ENCODE peak calls at places on chromosomes 11 and 22, in eight cellular contexts. One of them, this sample, is unnamed.

GRCh38 chr11:128153697-128154048 is 433.7 kb downstream of the ETS1 start:
- DNase-seq in SK-N-SH: no peak
- DNase-seq in A549: no peak
- DNase-seq in H1: no peak
- DNase-seq in HepG2: no peak
- DNase-seq in GM12878: no peak
- DNase-seq in HCT116: no peak
- DNase-seq in endothelial cell of umbilical vein: peak
- DNase-seq in this sample: no peak

GRCh38 chr11:34243620-34244493 is 114.0 kb downstream of the ABTB2 start:
- DNase-seq in H1: no peak
- DNase-seq in HCT116: peak
- DNase-seq in GM12878: peak
- DNase-seq in HepG2: no peak
- DNase-seq in endothelial cell of umbilical vein: no peak
- DNase-seq in A549: peak
- DNase-seq in SK-N-SH: no peak
- DNase-seq in this sample: no peak

GRCh38 chr22:47144791-47145425 is 382.5 kb downstream of the TBC1D22A start:
- DNase-seq in HCT116: no peak
- DNase-seq in H1: no peak
- DNase-seq in HepG2: no peak
- DNase-seq in endothelial cell of umbilical vein: no peak
- DNase-seq in A549: no peak
- DNase-seq in GM12878: no peak
- DNase-seq in SK-N-SH: no peak
- DNase-seq in this sample: no peak

GRCh38 chr11:76380161-76380976 is 563 bp downstream of the THAP12 start:
- DNase-seq in GM12878: no peak
- DNase-seq in H1: peak
- DNase-seq in HepG2: no peak
- DNase-seq in HCT116: no peak
- DNase-seq in endothelial cell of umbilical vein: peak
- DNase-seq in SK-N-SH: peak
- DNase-seq in A549: peak
- DNase-seq in this sample: peak

GRCh38 chr22:29503811-29504372 is 23.9 kb downstream of the NEFH start:
- DNase-seq in endothelial cell of umbilical vein: no peak
- DNase-seq in A549: peak
- DNase-seq in SK-N-SH: no peak
- DNase-seq in H1: no peak
- DNase-seq in HepG2: no peak
- DNase-seq in HCT116: no peak
- DNase-seq in GM12878: no peak
- DNase-seq in this sample: peak

GRCh38 chr11:67118059-67118766 is 850 bp upstream of the KDM2A start:
- DNase-seq in HepG2: no peak
- DNase-seq in GM12878: no peak
- DNase-seq in A549: peak
- DNase-seq in SK-N-SH: peak
- DNase-seq in endothelial cell of umbilical vein: peak
- DNase-seq in H1: peak
- DNase-seq in HCT116: no peak
- DNase-seq in this sample: no peak

GRCh38 chr22:48663297-48663696 is 1164.4 kb downstream of the BRD1 start:
- DNase-seq in A549: peak
- DNase-seq in HepG2: peak
- DNase-seq in GM12878: no peak
- DNase-seq in H1: no peak
- DNase-seq in endothelial cell of umbilical vein: no peak
- DNase-seq in SK-N-SH: no peak
- DNase-seq in HCT116: peak
- DNase-seq in this sample: peak

GRCh38 chr22:17915676-17916075 is 108.7 kb downstream of the MICAL3 start:
- DNase-seq in GM12878: no peak
- DNase-seq in endothelial cell of umbilical vein: no peak
- DNase-seq in SK-N-SH: no peak
- DNase-seq in A549: no peak
- DNase-seq in HepG2: no peak
- DNase-seq in H1: no peak
- DNase-seq in HCT116: no peak
- DNase-seq in this sample: no peak

GRCh38 chr11:131624526-131624925 is 254.1 kb downstream of the NTM start:
- DNase-seq in HepG2: no peak
- DNase-seq in GM12878: no peak
- DNase-seq in A549: no peak
- DNase-seq in endothelial cell of umbilical vein: no peak
- DNase-seq in HCT116: no peak
- DNase-seq in H1: no peak
- DNase-seq in SK-N-SH: no peak
- DNase-seq in this sample: no peak

GRCh38 chr22:24542641-24543040 is 12.3 kb downstream of the GUCD1 start:
- DNase-seq in H1: no peak
- DNase-seq in SK-N-SH: no peak
- DNase-seq in endothelial cell of umbilical vein: no peak
- DNase-seq in GM12878: no peak
- DNase-seq in HepG2: no peak
- DNase-seq in A549: no peak
- DNase-seq in HCT116: no peak
- DNase-seq in this sample: no peak

GRCh38 chr22:36981247-36981775 is 37.9 kb downstream of the TST start:
- DNase-seq in GM12878: no peak
- DNase-seq in H1: no peak
- DNase-seq in HCT116: no peak
- DNase-seq in HepG2: no peak
- DNase-seq in SK-N-SH: no peak
- DNase-seq in A549: no peak
- DNase-seq in endothelial cell of umbilical vein: no peak
- DNase-seq in this sample: no peak

GRCh38 chr11:9972917-9973504 is 309.1 kb downstream of the SWAP70 start:
- DNase-seq in GM12878: no peak
- DNase-seq in SK-N-SH: peak
- DNase-seq in endothelial cell of umbilical vein: peak
- DNase-seq in HCT116: peak
- DNase-seq in A549: peak
- DNase-seq in H1: no peak
- DNase-seq in HepG2: peak
- DNase-seq in this sample: peak

GRCh38 chr11:12556155-12556554 is 118.1 kb upstream of the TEAD1 start:
- DNase-seq in HCT116: no peak
- DNase-seq in A549: peak
- DNase-seq in SK-N-SH: no peak
- DNase-seq in H1: peak
- DNase-seq in HepG2: no peak
- DNase-seq in GM12878: no peak
- DNase-seq in endothelial cell of umbilical vein: no peak
- DNase-seq in this sample: no peak

GRCh38 chr22:42905217-42905616 is 48.1 kb upstream of the ARFGAP3 start:
- DNase-seq in GM12878: no peak
- DNase-seq in SK-N-SH: no peak
- DNase-seq in H1: no peak
- DNase-seq in HepG2: no peak
- DNase-seq in endothelial cell of umbilical vein: peak
- DNase-seq in HCT116: no peak
- DNase-seq in A549: no peak
- DNase-seq in this sample: no peak

GRCh38 chr11:60658409-60658808 is 41.0 kb upstream of the MS4A8 start:
- DNase-seq in SK-N-SH: no peak
- DNase-seq in HepG2: peak
- DNase-seq in GM12878: no peak
- DNase-seq in HCT116: no peak
- DNase-seq in A549: peak
- DNase-seq in H1: no peak
- DNase-seq in endothelial cell of umbilical vein: no peak
- DNase-seq in this sample: no peak

GRCh38 chr11:117026593-117027330 is 71.5 kb downstream of the SIK3 start:
- DNase-seq in endothelial cell of umbilical vein: no peak
- DNase-seq in SK-N-SH: no peak
- DNase-seq in A549: no peak
- DNase-seq in HCT116: peak
- DNase-seq in H1: no peak
- DNase-seq in HepG2: no peak
- DNase-seq in GM12878: no peak
- DNase-seq in this sample: peak

GRCh38 chr11:43944761-43945311 is 2.4 kb downstream of the C11orf96 start:
- DNase-seq in A549: peak
- DNase-seq in endothelial cell of umbilical vein: peak
- DNase-seq in HepG2: peak
- DNase-seq in HCT116: no peak
- DNase-seq in H1: peak
- DNase-seq in SK-N-SH: peak
- DNase-seq in GM12878: no peak
- DNase-seq in this sample: peak

GRCh38 chr11:43943357-43943930 is 1.0 kb downstream of the C11orf96 start:
- DNase-seq in HCT116: no peak
- DNase-seq in SK-N-SH: no peak
- DNase-seq in HepG2: no peak
- DNase-seq in GM12878: no peak
- DNase-seq in H1: no peak
- DNase-seq in endothelial cell of umbilical vein: peak
- DNase-seq in A549: no peak
- DNase-seq in this sample: peak

GRCh38 chr11:43942651-43943356 is 367 bp downstream of the C11orf96 start:
- DNase-seq in HCT116: no peak
- DNase-seq in H1: peak
- DNase-seq in A549: peak
- DNase-seq in GM12878: no peak
- DNase-seq in SK-N-SH: peak
- DNase-seq in endothelial cell of umbilical vein: peak
- DNase-seq in HepG2: no peak
- DNase-seq in this sample: peak

GRCh38 chr11:43943931-43944751 is 1.7 kb downstream of the C11orf96 start:
- DNase-seq in HepG2: no peak
- DNase-seq in GM12878: no peak
- DNase-seq in SK-N-SH: no peak
- DNase-seq in H1: peak
- DNase-seq in endothelial cell of umbilical vein: peak
- DNase-seq in HCT116: no peak
- DNase-seq in A549: no peak
- DNase-seq in this sample: no peak

GRCh38 chr11:43941257-43941879 is 1.1 kb upstream of the C11orf96 start:
- DNase-seq in GM12878: no peak
- DNase-seq in HepG2: no peak
- DNase-seq in SK-N-SH: peak
- DNase-seq in H1: no peak
- DNase-seq in endothelial cell of umbilical vein: no peak
- DNase-seq in HCT116: no peak
- DNase-seq in A549: no peak
- DNase-seq in this sample: no peak
- H3K4me3 ChIP-seq in GM12878: no peak
- H3K4me3 ChIP-seq in HepG2: no peak
- H3K4me3 ChIP-seq in SK-N-SH: peak
- H3K4me3 ChIP-seq in H1: peak
- H3K4me3 ChIP-seq in endothelial cell of umbilical vein: no peak
- H3K4me3 ChIP-seq in HCT116: no peak
- H3K4me3 ChIP-seq in A549: peak
- H3K4me3 ChIP-seq in this sample: no peak

GRCh38 chr11:93622043-93622442 is 39.4 kb upstream of the CEP295 start:
- DNase-seq in GM12878: no peak
- DNase-seq in endothelial cell of umbilical vein: no peak
- DNase-seq in A549: peak
- DNase-seq in HCT116: no peak
- DNase-seq in HepG2: peak
- DNase-seq in H1: no peak
- DNase-seq in SK-N-SH: no peak
- DNase-seq in this sample: peak
- TF ChIP-seq MAX in GM12878: no peak
- TF ChIP-seq MAX in endothelial cell of umbilical vein: no peak
- TF ChIP-seq MAX in A549: no peak
- TF ChIP-seq MAX in HCT116: no peak
- TF ChIP-seq MAX in HepG2: no peak
- TF ChIP-seq MAX in H1: no peak
- TF ChIP-seq MAX in SK-N-SH: no peak
- TF ChIP-seq MAX in this sample: no peak

DNA sequence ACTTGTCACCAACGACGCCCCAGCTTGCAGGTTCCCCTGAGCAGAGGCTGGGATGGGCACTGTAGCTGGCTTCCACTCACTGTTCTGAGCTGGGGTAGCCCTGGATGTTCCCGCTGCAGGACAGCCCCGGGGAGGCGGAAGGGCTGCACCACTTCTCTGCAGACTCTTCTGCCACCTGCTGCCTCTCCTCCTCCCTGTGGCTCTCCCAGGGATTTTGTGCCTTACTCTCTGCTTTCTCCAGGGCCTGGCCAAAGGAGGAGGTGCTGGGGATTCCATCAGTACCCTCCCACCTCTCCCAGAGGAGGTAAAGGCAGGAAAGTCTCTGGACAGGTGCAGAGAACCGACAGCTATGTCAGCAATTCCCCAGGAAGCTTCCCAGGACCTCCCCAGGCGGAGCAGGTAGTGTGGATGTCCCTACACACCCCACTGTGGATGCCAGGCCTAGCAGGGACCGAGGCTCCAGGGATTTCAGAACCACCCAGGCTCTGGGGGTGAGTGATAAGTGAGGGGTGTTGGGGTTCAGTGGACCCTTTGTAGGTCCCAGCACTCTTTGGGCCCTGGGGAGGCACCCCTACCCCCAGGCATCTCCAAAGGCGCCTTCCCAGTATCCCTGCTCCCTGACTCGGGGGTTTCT is 11.3 kb downstream of the DUSP8 start:
- DNase-seq in SK-N-SH: no peak
- DNase-seq in HepG2: no peak
- DNase-seq in A549: no peak
- DNase-seq in H1: no peak
- DNase-seq in endothelial cell of umbilical vein: no peak
- DNase-seq in HCT116: no peak
- DNase-seq in GM12878: no peak
- DNase-seq in this sample: no peak
- TF ChIP-seq CTCF in SK-N-SH: no peak
- TF ChIP-seq CTCF in HepG2: no peak
- TF ChIP-seq CTCF in A549: no peak
- TF ChIP-seq CTCF in H1: no peak
- TF ChIP-seq CTCF in endothelial cell of umbilical vein: no peak
- TF ChIP-seq CTCF in HCT116: no peak
- TF ChIP-seq CTCF in GM12878: no peak
- TF ChIP-seq CTCF in this sample: no peak

DNA sequence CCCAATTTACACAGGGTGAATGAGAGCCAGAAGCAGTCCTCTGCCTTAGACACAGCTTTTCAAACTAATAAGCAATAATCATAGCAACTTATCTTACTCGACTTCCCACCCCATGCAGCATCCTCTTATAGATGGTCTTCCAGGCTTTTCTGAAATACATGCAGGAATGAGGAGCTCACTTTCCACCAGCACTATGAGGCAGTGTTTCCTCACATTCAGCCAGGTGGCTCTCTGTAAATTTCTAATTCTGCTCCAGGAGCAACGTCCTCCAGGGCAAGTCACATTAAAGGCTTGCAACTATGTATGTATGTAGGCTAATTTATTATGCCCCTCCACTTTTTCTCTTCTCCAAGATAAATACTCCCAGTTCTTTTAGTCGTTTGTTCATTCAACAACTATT is 60.0 kb downstream of the PAK1 start:
- DNase-seq in HCT116: no peak
- DNase-seq in endothelial cell of umbilical vein: no peak
- DNase-seq in A549: no peak
- DNase-seq in GM12878: no peak
- DNase-seq in HepG2: no peak
- DNase-seq in H1: no peak
- DNase-seq in SK-N-SH: no peak
- DNase-seq in this sample: no peak
- H3K4me3 ChIP-seq in HCT116: no peak
- H3K4me3 ChIP-seq in endothelial cell of umbilical vein: no peak
- H3K4me3 ChIP-seq in A549: no peak
- H3K4me3 ChIP-seq in GM12878: no peak
- H3K4me3 ChIP-seq in HepG2: no peak
- H3K4me3 ChIP-seq in H1: no peak
- H3K4me3 ChIP-seq in SK-N-SH: no peak
- H3K4me3 ChIP-seq in this sample: no peak

This sample was measured in NB4.